ENCODE peak calls at places on chromosomes 16 and 17, in six cellular contexts. T, G, M, Z, P and U are unnamed samples.

GRCh38 chr16:66344533-66345145 is 21.9 kb upstream of the CDH5 start:
- DNase-seq in T (no peak), G (peak; percentile 40), M (peak; percentile 56), Z (no peak), P (peak; percentile 55), U (peak; percentile 55)

GRCh38 chr17:78401246-78401645 is 22.8 kb downstream of the PGS1 start:
- DNase-seq in T (no peak), G (no peak), M (no peak), Z (no peak), P (no peak), U (no peak)

GRCh38 chr17:46818319-46818928 is at the start of gene WNT3:
- DNase-seq in T (peak; percentile 15), G (peak; percentile 59), M (no peak), Z (no peak), P (peak; percentile 63), U (peak; percentile 54)

GRCh38 chr16:84827131-84827574 is 7.4 kb downstream of the CRISPLD2 start:
- DNase-seq in T (no peak), G (no peak), M (no peak), Z (no peak), P (no peak), U (peak; percentile 95)

GRCh38 chr16:50196736-50197135 is 43.6 kb downstream of the TENT4B start:
- DNase-seq in T (no peak), G (no peak), M (no peak), Z (peak; percentile 6), P (peak; percentile 32), U (no peak)

GRCh38 chr17:5762191-5762590 is 177.9 kb upstream of the NLRP1 start:
- DNase-seq in T (no peak), G (no peak), M (no peak), Z (no peak), P (no peak), U (no peak)

GRCh38 chr16:50155925-50156324 is 2.8 kb downstream of the TENT4B start:
- DNase-seq in T (no peak), G (no peak), M (no peak), Z (no peak), P (no peak), U (no peak)

GRCh38 chr17:77180503-77181330 is 39.9 kb downstream of the SEC14L1 start:
- DNase-seq in T (no peak), G (no peak), M (no peak), Z (no peak), P (no peak), U (no peak)

GRCh38 chr16:51773051-51773450 is 622.0 kb upstream of the SALL1 start:
- DNase-seq in T (no peak), G (no peak), M (no peak), Z (no peak), P (no peak), U (no peak)

GRCh38 chr16:66954097-66954659 is 6.9 kb upstream of the CES3 start:
- DNase-seq in T (peak; percentile 59), G (peak; percentile 59), M (peak; percentile 69), Z (peak; percentile 47), P (peak; percentile 72), U (peak; percentile 79)

GRCh38 chr16:83887088-83887487 is 11.8 kb upstream of the MLYCD start:
- DNase-seq in T (no peak), G (peak; percentile 15), M (no peak), Z (no peak), P (peak; percentile 20), U (peak; percentile 15)

GRCh38 chr16:48911700-48912099 is 301.7 kb upstream of the N4BP1 start:
- DNase-seq in T (no peak), G (no peak), M (peak; percentile 1), Z (no peak), P (no peak), U (peak; percentile 7)

GRCh38 chr16:24972608-24973220 is 42.5 kb downstream of the ARHGAP17 start:
- DNase-seq in T (no peak), G (no peak), M (no peak), Z (no peak), P (peak; percentile 23), U (peak; percentile 31)

GRCh38 chr16:24975428-24975889 is 39.7 kb downstream of the ARHGAP17 start:
- DNase-seq in T (peak; percentile 12), G (no peak), M (peak; percentile 26), Z (no peak), P (peak; percentile 89), U (peak; percentile 36)

GRCh38 chr17:44320066-44320465 is 4.6 kb downstream of the SLC25A39 start:
- DNase-seq in T (no peak), G (no peak), M (no peak), Z (no peak), P (no peak), U (no peak)

GRCh38 chr17:21689604-21690003 is 2.7 kb upstream of the KCNJ18 start:
- DNase-seq in T (no peak), G (no peak), M (peak; percentile 66), Z (no peak), P (no peak), U (no peak)

GRCh38 chr17:77786740-77787505 is 171.6 kb upstream of the TNRC6C start:
- DNase-seq in T (no peak), G (no peak), M (no peak), Z (no peak), P (no peak), U (no peak)

GRCh38 chr16:69031877-69032301 is 73.6 kb upstream of the HAS3 start:
- DNase-seq in T (no peak), G (no peak), M (no peak), Z (no peak), P (no peak), U (no peak)

GRCh38 chr16:58510097-58510775 is 5.1 kb upstream of the SETD6 start:
- DNase-seq in T (no peak), G (no peak), M (no peak), Z (no peak), P (no peak), U (no peak)

GRCh38 chr17:76268991-76269981 is 4.1 kb downstream of the UBALD2 start:
- DNase-seq in T (no peak), G (no peak), M (no peak), Z (no peak), P (peak; percentile 45), U (no peak)

GRCh38 chr17:77893144-77894044 is 65.1 kb upstream of the TNRC6C start:
- DNase-seq in T (no peak), G (no peak), M (no peak), Z (no peak), P (peak; percentile 54), U (no peak)

GRCh38 chr17:8119575-8120519 is 1.5 kb upstream of the ALOXE3 start:
- DNase-seq in T (peak; percentile 95), G (peak; percentile 71), M (peak; percentile 92), Z (peak; percentile 46), P (peak; percentile 92), U (peak; percentile 86)

GRCh38 chr17:7466644-7467341 is 12.6 kb downstream of the ZBTB4 start:
- DNase-seq in T (no peak), G (no peak), M (peak; percentile 28), Z (no peak), P (no peak), U (no peak)

GRCh38 chr16:49464877-49465504 is 91.4 kb downstream of the C16orf78 start:
- DNase-seq in T (no peak), G (no peak), M (no peak), Z (no peak), P (peak; percentile 66), U (no peak)

GRCh38 chr17:4492762-4493561 is 5.7 kb upstream of the SPNS2 start:
- DNase-seq in T (no peak), G (peak; percentile 52), M (peak; percentile 59), Z (no peak), P (peak; percentile 66), U (peak; percentile 65)

GRCh38 chr17:43694081-43694870 is 32.6 kb upstream of the MEOX1 start:
- DNase-seq in T (peak; percentile 54), G (peak; percentile 78), M (peak; percentile 90), Z (peak; percentile 56), P (peak; percentile 79), U (peak; percentile 78)

GRCh38 chr16:56789360-56789759 is 59.4 kb downstream of the NUP93 start:
- DNase-seq in T (no peak), G (peak; percentile 75), M (peak; percentile 15), Z (no peak), P (peak; percentile 57), U (peak; percentile 57)

GRCh38 chr16:84717484-84717883 is 17.7 kb downstream of the USP10 start:
- DNase-seq in T (no peak), G (no peak), M (no peak), Z (no peak), P (no peak), U (no peak)

GRCh38 chr17:48723555-48724239 is 712 bp downstream of the PRAC2 start:
- DNase-seq in T (no peak), G (no peak), M (no peak), Z (no peak), P (no peak), U (no peak)

GRCh38 chr17:83137523-83137922 is 58.1 kb downstream of the METRNL start:
- DNase-seq in T (no peak), G (no peak), M (no peak), Z (no peak), P (no peak), U (no peak)

GRCh38 chr17:33385713-33386112 is 92.6 kb upstream of the ASIC2 start:
- DNase-seq in T (no peak), G (no peak), M (no peak), Z (no peak), P (no peak), U (no peak)

GRCh38 chr17:40854175-40854814 is 12.7 kb downstream of the KRT12 start:
- DNase-seq in T (no peak), G (no peak), M (peak; percentile 85), Z (no peak), P (no peak), U (peak; percentile 58)

GRCh38 chr17:43363181-43363925 is 35.4 kb upstream of the ARL4D start:
- DNase-seq in T (no peak), G (no peak), M (no peak), Z (no peak), P (no peak), U (no peak)

GRCh38 chr16:85401370-85401916 is 211.7 kb upstream of the GSE1 start:
- DNase-seq in T (no peak), G (no peak), M (no peak), Z (no peak), P (no peak), U (no peak)

GRCh38 chr16:85221081-85221809 is 109.0 kb upstream of the CIBAR2 start:
- DNase-seq in T (no peak), G (no peak), M (no peak), Z (no peak), P (no peak), U (no peak)